ENCODE peak calls at places on chromosomes 16 and 17, in six cellular contexts. Z is transverse colon, A is stomach, H is sigmoid colon, T is Peyer's patch, F is esophagus squamous epithelium. N is an unnamed sample.
A peak's percentile ranks its signal among the peaks of the same experiment; 100 is the strongest.

GRCh38 chr17:55289106-55289446 is 24.3 kb downstream of the HLF start:
- DNase-seq in Z (no peak), A (no peak), H (no peak), T (no peak), F (no peak), N (no peak)

GRCh38 chr16:19291459-19291858 is 5.9 kb downstream of the CLEC19A start:
- DNase-seq in Z (no peak), A (no peak), H (no peak), T (no peak), F (no peak), N (no peak)

GRCh38 chr17:79797492-79798295 is 817 bp upstream of the CBX8 start:
- DNase-seq in Z (no peak), A (no peak), H (no peak), T (no peak), F (no peak), N (no peak)

GRCh38 chr16:74192281-74192680 is 104.3 kb upstream of the PSMD7 start:
- DNase-seq in Z (no peak), A (no peak), H (no peak), T (no peak), F (no peak), N (no peak)

GRCh38 chr16:5070431-5071186 is 1.0 kb upstream of the ALG1 start:
- DNase-seq in Z (no peak), A (no peak), H (peak; percentile 39), T (no peak), F (no peak), N (no peak)

GRCh38 chr16:70800306-70800705 is 652 bp downstream of the VAC14 start:
- DNase-seq in Z (no peak), A (no peak), H (no peak), T (no peak), F (no peak), N (no peak)

GRCh38 chr16:21638573-21638975 is 13.8 kb downstream of the IGSF6 start:
- DNase-seq in Z (no peak), A (no peak), H (no peak), T (no peak), F (no peak), N (no peak)

GRCh38 chr17:8151120-8151640 is 1.0 kb downstream of the PER1 start:
- DNase-seq in Z (peak; percentile 92), A (peak; percentile 77), H (peak; percentile 98), T (peak; percentile 88), F (peak; percentile 47), N (peak; percentile 95)

GRCh38 chr16:11768850-11769249 is 26.2 kb upstream of the TXNDC11 start:
- DNase-seq in Z (no peak), A (no peak), H (no peak), T (no peak), F (no peak), N (no peak)

GRCh38 chr16:23385441-23385840 is 67.5 kb downstream of the COG7 start:
- DNase-seq in Z (no peak), A (no peak), H (no peak), T (no peak), F (no peak), N (no peak)

GRCh38 chr17:70137451-70138230 is 31.7 kb upstream of the KCNJ2 start:
- DNase-seq in Z (peak; percentile 32), A (no peak), H (peak; percentile 86), T (no peak), F (no peak), N (no peak)

GRCh38 chr17:2814499-2815341 is 18.5 kb downstream of the RAP1GAP2 start:
- DNase-seq in Z (peak; percentile 70), A (no peak), H (no peak), T (peak; percentile 90), F (no peak), N (no peak)

GRCh38 chr16:55630774-55631173 is 25.0 kb upstream of the SLC6A2 start:
- DNase-seq in Z (no peak), A (no peak), H (no peak), T (no peak), F (no peak), N (no peak)

GRCh38 chr17:81991684-81992513 is 14.5 kb downstream of the ASPSCR1 start:
- DNase-seq in Z (peak; percentile 91), A (peak; percentile 96), H (peak; percentile 87), T (no peak), F (no peak), N (peak; percentile 85)

GRCh38 chr17:59754547-59754946 is 47.1 kb downstream of the VMP1 start:
- DNase-seq in Z (no peak), A (no peak), H (no peak), T (no peak), F (no peak), N (no peak)

GRCh38 chr16:89815639-89816348 is 653 bp downstream of the FANCA start:
- DNase-seq in Z (no peak), A (no peak), H (no peak), T (no peak), F (no peak), N (no peak)

GRCh38 chr17:82863941-82864720 is 24.3 kb upstream of the ZNF750 start:
- DNase-seq in Z (peak; percentile 69), A (peak; percentile 54), H (no peak), T (peak; percentile 77), F (no peak), N (peak; percentile 58)

GRCh38 chr17:31489295-31490018 is 98.0 kb downstream of the RAB11FIP4 start:
- DNase-seq in Z (peak; percentile 89), A (peak; percentile 92), H (no peak), T (peak; percentile 41), F (no peak), N (no peak)

GRCh38 chr17:42898147-42898807 is 2.3 kb upstream of the G6PC1 start:
- DNase-seq in Z (no peak), A (no peak), H (no peak), T (no peak), F (no peak), N (no peak)

GRCh38 chr17:42889809-42890208 is 10.8 kb upstream of the G6PC1 start:
- DNase-seq in Z (no peak), A (no peak), H (no peak), T (no peak), F (no peak), N (no peak)

GRCh38 chr17:42891539-42892152 is 9.0 kb upstream of the G6PC1 start:
- DNase-seq in Z (peak; percentile 38), A (peak; percentile 56), H (peak; percentile 89), T (no peak), F (no peak), N (no peak)

GRCh38 chr17:42895185-42895555 is 5.4 kb upstream of the G6PC1 start:
- DNase-seq in Z (peak; percentile 52), A (peak; percentile 72), H (peak; percentile 90), T (no peak), F (no peak), N (peak; percentile 69)

GRCh38 chr17:42894283-42895184 is 6.1 kb upstream of the G6PC1 start:
- DNase-seq in Z (peak; percentile 71), A (peak; percentile 71), H (peak; percentile 21), T (no peak), F (no peak), N (no peak)
- TF ChIP-seq POLR2A in Z (no peak), A (no peak), H (no peak), T (no peak), F (no peak), N (no peak)

DNA sequence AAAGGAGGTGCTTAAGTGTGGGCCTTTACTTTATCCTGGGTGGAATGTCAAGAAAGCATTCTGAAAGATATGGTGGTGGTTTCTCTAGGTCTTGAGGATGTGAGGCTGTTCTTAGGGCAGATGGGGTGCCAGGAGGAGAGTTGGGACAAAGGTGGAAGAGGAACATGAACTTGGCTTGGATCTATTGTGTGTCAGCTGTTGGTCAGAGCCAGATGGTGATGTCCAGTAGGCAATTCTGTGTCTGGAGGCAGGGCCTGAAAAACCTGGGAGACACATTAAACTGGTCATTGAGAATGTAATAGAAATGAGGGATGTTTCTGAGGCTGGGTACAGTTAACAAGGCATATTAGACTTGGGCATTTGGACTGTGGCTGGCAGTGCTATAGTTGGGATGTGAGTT is 32.6 kb upstream of the RGS9 start:
- DNase-seq in Z (no peak), A (no peak), H (peak; percentile 12), T (no peak), F (no peak), N (no peak)
- H3K4me1 ChIP-seq in Z (peaks cover 23% of the 10 kb centered on the region), A (peaks cover 19% of the 10 kb centered on the region), H (peaks cover 33% of the 10 kb centered on the region), T (peaks cover 15% of the 10 kb centered on the region), F (peaks cover 63% of the 10 kb centered on the region), N (peaks cover 42% of the 10 kb centered on the region)

GRCh38 chr16:28897826-28898225 is 19.5 kb downstream of the ATP2A1 start:
- DNase-seq in Z (no peak), A (no peak), H (no peak), T (no peak), F (no peak), N (no peak)

GRCh38 chr16:28900601-28901000 is 22.3 kb downstream of the ATP2A1 start:
- DNase-seq in Z (no peak), A (no peak), H (no peak), T (no peak), F (no peak), N (no peak)

GRCh38 chr16:28898942-28899341 is 20.7 kb downstream of the ATP2A1 start:
- DNase-seq in Z (no peak), A (no peak), H (no peak), T (no peak), F (no peak), N (no peak)

GRCh38 chr16:28899882-28900600 is 21.8 kb downstream of the ATP2A1 start:
- DNase-seq in Z (no peak), A (no peak), H (no peak), T (no peak), F (no peak), N (no peak)

DNA sequence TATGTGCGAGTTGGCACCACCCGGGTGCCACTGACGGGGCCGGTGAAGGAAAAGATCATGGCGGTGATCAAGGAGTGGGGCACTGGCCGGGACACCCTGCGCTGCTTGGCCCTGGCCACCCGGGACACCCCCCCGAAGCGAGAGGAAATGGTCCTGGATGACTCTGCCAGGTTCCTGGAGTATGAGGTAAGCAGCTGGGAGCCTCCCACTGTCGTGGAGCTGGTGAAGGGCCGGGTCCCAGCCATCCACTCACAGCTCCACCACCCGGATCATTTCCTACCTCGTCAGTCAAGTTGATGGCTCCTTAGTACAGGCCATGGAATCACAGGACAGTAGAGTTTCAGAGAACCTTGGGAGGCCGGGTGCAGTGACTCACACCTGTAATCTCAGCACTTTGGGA is 20.0 kb downstream of the ATP2A1 start:
- DNase-seq in Z (no peak), A (no peak), H (no peak), T (no peak), F (no peak), N (no peak)
- TF ChIP-seq POLR2A in Z (no peak), A (no peak), H (no peak), T (no peak), F (no peak), N (no peak)

DNA sequence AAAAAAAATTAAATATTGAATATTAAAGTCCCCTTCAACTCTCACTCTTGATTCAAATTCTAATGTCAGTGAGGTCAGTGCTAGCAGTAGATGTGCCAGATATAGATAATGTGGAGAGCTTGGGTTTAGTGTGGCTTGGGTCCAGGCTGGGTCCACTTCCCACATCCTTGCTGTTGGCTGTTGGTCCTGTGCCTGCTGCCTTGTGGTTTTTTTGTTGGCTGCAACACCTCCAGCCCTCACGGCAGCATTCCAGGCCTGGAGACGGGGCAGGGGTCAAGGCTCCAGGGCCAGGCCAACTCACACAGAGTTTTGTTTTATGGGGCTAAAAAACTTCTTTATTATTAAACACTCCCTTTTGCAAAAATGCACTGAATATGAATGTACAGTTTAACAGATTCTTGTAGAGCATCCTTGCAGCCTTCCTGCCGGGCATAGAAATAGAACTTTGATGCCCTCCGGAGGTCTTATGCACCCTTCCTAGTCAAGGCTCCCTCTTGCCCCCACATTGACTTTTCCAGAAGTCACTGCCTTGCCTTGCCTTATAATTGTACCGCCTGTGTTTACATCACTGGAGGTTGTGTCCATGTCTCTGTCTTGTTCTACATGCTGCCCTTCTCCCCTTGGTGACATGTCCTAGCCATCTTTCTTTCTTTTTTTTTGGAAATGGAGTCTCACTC is 25.5 kb upstream of the MYO15B start:
- DNase-seq in Z (no peak), A (peak; percentile 46), H (no peak), T (no peak), F (no peak), N (no peak)
- H3K4me1 ChIP-seq in Z (peaks cover 13% of the 10 kb centered on the region), A (peaks cover 24% of the 10 kb centered on the region), H (no peaks in the 10 kb centered on the region), T (peaks cover 14% of the 10 kb centered on the region), F (peaks cover 31% of the 10 kb centered on the region), N (peaks cover 10% of the 10 kb centered on the region)

N was measured in suprapubic skin.